ENCODE peak calls at places on chromosome 13, in ten cellular contexts. One of them, this sample, is unnamed.

GRCh38 chr13:90098580-90098979 is 1248.9 kb upstream of the MIR17HG start:
- ATAC-seq in body of pancreas: no peak
- ATAC-seq in heart left ventricle: no peak
- ATAC-seq in A549: no peak
- ATAC-seq in right lobe of liver: no peak
- ATAC-seq in upper lobe of left lung: no peak
- ATAC-seq in gastrocnemius medialis: no peak
- ATAC-seq in HCT116: no peak
- ATAC-seq in IMR-90: no peak
- ATAC-seq in K562: no peak
- ATAC-seq in this sample: no peak

GRCh38 chr13:56314755-56315154 is 826.0 kb upstream of the PRR20A start:
- ATAC-seq in body of pancreas: no peak
- ATAC-seq in heart left ventricle: no peak
- ATAC-seq in A549: no peak
- ATAC-seq in right lobe of liver: no peak
- ATAC-seq in upper lobe of left lung: no peak
- ATAC-seq in gastrocnemius medialis: no peak
- ATAC-seq in HCT116: no peak
- ATAC-seq in IMR-90: no peak
- ATAC-seq in K562: no peak
- ATAC-seq in this sample: no peak

GRCh38 chr13:33548065-33548464 is 262.5 kb upstream of the STARD13 start:
- ATAC-seq in body of pancreas: no peak
- ATAC-seq in heart left ventricle: no peak
- ATAC-seq in A549: no peak
- ATAC-seq in right lobe of liver: no peak
- ATAC-seq in upper lobe of left lung: peak
- ATAC-seq in gastrocnemius medialis: no peak
- ATAC-seq in HCT116: no peak
- ATAC-seq in IMR-90: no peak
- ATAC-seq in K562: no peak
- ATAC-seq in this sample: no peak

GRCh38 chr13:97295279-97296182 is 73.4 kb downstream of the MBNL2 start:
- ATAC-seq in body of pancreas: peak
- ATAC-seq in heart left ventricle: peak
- ATAC-seq in A549: peak
- ATAC-seq in right lobe of liver: no peak
- ATAC-seq in upper lobe of left lung: peak
- ATAC-seq in gastrocnemius medialis: no peak
- ATAC-seq in HCT116: no peak
- ATAC-seq in IMR-90: peak
- ATAC-seq in K562: no peak
- ATAC-seq in this sample: no peak

GRCh38 chr13:101845501-101846012 is 393.1 kb downstream of the ITGBL1 start:
- ATAC-seq in body of pancreas: no peak
- ATAC-seq in heart left ventricle: no peak
- ATAC-seq in A549: no peak
- ATAC-seq in right lobe of liver: no peak
- ATAC-seq in upper lobe of left lung: no peak
- ATAC-seq in gastrocnemius medialis: no peak
- ATAC-seq in HCT116: no peak
- ATAC-seq in IMR-90: peak
- ATAC-seq in K562: no peak
- ATAC-seq in this sample: no peak

GRCh38 chr13:41746259-41746658 is 214.7 kb downstream of the VWA8 start:
- ATAC-seq in body of pancreas: no peak
- ATAC-seq in heart left ventricle: no peak
- ATAC-seq in A549: no peak
- ATAC-seq in right lobe of liver: no peak
- ATAC-seq in upper lobe of left lung: no peak
- ATAC-seq in gastrocnemius medialis: peak
- ATAC-seq in HCT116: peak
- ATAC-seq in IMR-90: peak
- ATAC-seq in K562: no peak
- ATAC-seq in this sample: no peak

GRCh38 chr13:112904436-112904960 is 64.5 kb upstream of the MCF2L start:
- ATAC-seq in body of pancreas: no peak
- ATAC-seq in heart left ventricle: no peak
- ATAC-seq in A549: no peak
- ATAC-seq in right lobe of liver: peak
- ATAC-seq in upper lobe of left lung: no peak
- ATAC-seq in gastrocnemius medialis: no peak
- ATAC-seq in HCT116: no peak
- ATAC-seq in IMR-90: no peak
- ATAC-seq in K562: no peak
- ATAC-seq in this sample: no peak

GRCh38 chr13:111936267-111936925 is 130.6 kb upstream of the SOX1 start:
- ATAC-seq in body of pancreas: no peak
- ATAC-seq in heart left ventricle: no peak
- ATAC-seq in A549: no peak
- ATAC-seq in right lobe of liver: no peak
- ATAC-seq in upper lobe of left lung: no peak
- ATAC-seq in gastrocnemius medialis: no peak
- ATAC-seq in HCT116: no peak
- ATAC-seq in IMR-90: no peak
- ATAC-seq in K562: no peak
- ATAC-seq in this sample: no peak

GRCh38 chr13:95497307-95497943 is 55.1 kb upstream of the CLDN10 start:
- ATAC-seq in body of pancreas: peak
- ATAC-seq in heart left ventricle: peak
- ATAC-seq in A549: no peak
- ATAC-seq in right lobe of liver: no peak
- ATAC-seq in upper lobe of left lung: no peak
- ATAC-seq in gastrocnemius medialis: no peak
- ATAC-seq in HCT116: no peak
- ATAC-seq in IMR-90: no peak
- ATAC-seq in K562: no peak
- ATAC-seq in this sample: no peak

GRCh38 chr13:30802953-30803478 is 67.7 kb downstream of the ALOX5AP start:
- ATAC-seq in body of pancreas: peak
- ATAC-seq in heart left ventricle: peak
- ATAC-seq in A549: peak
- ATAC-seq in right lobe of liver: peak
- ATAC-seq in upper lobe of left lung: peak
- ATAC-seq in gastrocnemius medialis: peak
- ATAC-seq in HCT116: peak
- ATAC-seq in IMR-90: peak
- ATAC-seq in K562: peak
- ATAC-seq in this sample: peak
- H3K4me3 ChIP-seq in body of pancreas: no peak
- H3K4me3 ChIP-seq in heart left ventricle: peak
- H3K4me3 ChIP-seq in A549: no peak
- H3K4me3 ChIP-seq in right lobe of liver: peak
- H3K4me3 ChIP-seq in upper lobe of left lung: no peak
- H3K4me3 ChIP-seq in gastrocnemius medialis: peak
- H3K4me3 ChIP-seq in HCT116: no peak
- H3K4me3 ChIP-seq in IMR-90: no peak
- H3K4me3 ChIP-seq in K562: no peak
- H3K4me3 ChIP-seq in this sample: peak

GRCh38 chr13:39945226-39945625 is 289.8 kb downstream of the COG6 start:
- ATAC-seq in body of pancreas: no peak
- ATAC-seq in heart left ventricle: no peak
- ATAC-seq in A549: no peak
- ATAC-seq in right lobe of liver: no peak
- ATAC-seq in upper lobe of left lung: no peak
- ATAC-seq in gastrocnemius medialis: no peak
- ATAC-seq in HCT116: no peak
- ATAC-seq in IMR-90: no peak
- ATAC-seq in K562: no peak
- ATAC-seq in this sample: no peak

GRCh38 chr13:39942177-39942900 is 286.9 kb downstream of the COG6 start:
- ATAC-seq in body of pancreas: no peak
- ATAC-seq in heart left ventricle: peak
- ATAC-seq in A549: peak
- ATAC-seq in right lobe of liver: peak
- ATAC-seq in upper lobe of left lung: peak
- ATAC-seq in gastrocnemius medialis: peak
- ATAC-seq in HCT116: peak
- ATAC-seq in IMR-90: no peak
- ATAC-seq in K562: peak
- ATAC-seq in this sample: no peak

GRCh38 chr13:39941236-39941635 is 285.8 kb downstream of the COG6 start:
- ATAC-seq in body of pancreas: no peak
- ATAC-seq in heart left ventricle: no peak
- ATAC-seq in A549: no peak
- ATAC-seq in right lobe of liver: no peak
- ATAC-seq in upper lobe of left lung: no peak
- ATAC-seq in gastrocnemius medialis: no peak
- ATAC-seq in HCT116: no peak
- ATAC-seq in IMR-90: no peak
- ATAC-seq in K562: no peak
- ATAC-seq in this sample: no peak

GRCh38 chr13:39943711-39944110 is 288.2 kb downstream of the COG6 start:
- ATAC-seq in body of pancreas: no peak
- ATAC-seq in heart left ventricle: no peak
- ATAC-seq in A549: no peak
- ATAC-seq in right lobe of liver: no peak
- ATAC-seq in upper lobe of left lung: no peak
- ATAC-seq in gastrocnemius medialis: no peak
- ATAC-seq in HCT116: no peak
- ATAC-seq in IMR-90: no peak
- ATAC-seq in K562: no peak
- ATAC-seq in this sample: no peak

GRCh38 chr13:39942901-39943273 is 287.4 kb downstream of the COG6 start:
- ATAC-seq in body of pancreas: peak
- ATAC-seq in heart left ventricle: peak
- ATAC-seq in A549: peak
- ATAC-seq in right lobe of liver: peak
- ATAC-seq in upper lobe of left lung: peak
- ATAC-seq in gastrocnemius medialis: peak
- ATAC-seq in HCT116: peak
- ATAC-seq in IMR-90: peak
- ATAC-seq in K562: peak
- ATAC-seq in this sample: peak
- TF ChIP-seq CTCF in body of pancreas: peak
- TF ChIP-seq CTCF in heart left ventricle: peak
- TF ChIP-seq CTCF in A549: peak
- TF ChIP-seq CTCF in right lobe of liver: peak
- TF ChIP-seq CTCF in upper lobe of left lung: peak
- TF ChIP-seq CTCF in gastrocnemius medialis: peak
- TF ChIP-seq CTCF in HCT116: peak
- TF ChIP-seq CTCF in IMR-90: peak
- TF ChIP-seq CTCF in K562: peak
- TF ChIP-seq CTCF in this sample: peak

GRCh38 chr13:43223206-43223605 is 199.8 kb downstream of the DNAJC15 start:
- ATAC-seq in body of pancreas: no peak
- ATAC-seq in heart left ventricle: no peak
- ATAC-seq in A549: no peak
- ATAC-seq in right lobe of liver: no peak
- ATAC-seq in upper lobe of left lung: no peak
- ATAC-seq in gastrocnemius medialis: no peak
- ATAC-seq in HCT116: no peak
- ATAC-seq in IMR-90: no peak
- ATAC-seq in K562: no peak
- ATAC-seq in this sample: no peak
- TF ChIP-seq POLR2A in body of pancreas: no peak
- TF ChIP-seq POLR2A in heart left ventricle: no peak
- TF ChIP-seq POLR2A in A549: no peak
- TF ChIP-seq POLR2A in right lobe of liver: no peak
- TF ChIP-seq POLR2A in upper lobe of left lung: no peak
- TF ChIP-seq POLR2A in gastrocnemius medialis: no peak
- TF ChIP-seq POLR2A in HCT116: no peak
- TF ChIP-seq POLR2A in IMR-90: no peak
- TF ChIP-seq POLR2A in K562: no peak
- TF ChIP-seq POLR2A in this sample: no peak

GRCh38 chr13:79593611-79594275 is 112.8 kb downstream of the NDFIP2 start:
- ATAC-seq in body of pancreas: no peak
- ATAC-seq in heart left ventricle: no peak
- ATAC-seq in A549: no peak
- ATAC-seq in right lobe of liver: no peak
- ATAC-seq in upper lobe of left lung: no peak
- ATAC-seq in gastrocnemius medialis: no peak
- ATAC-seq in HCT116: no peak
- ATAC-seq in IMR-90: no peak
- ATAC-seq in K562: no peak
- ATAC-seq in this sample: no peak
- H3K4me3 ChIP-seq in body of pancreas: no peak
- H3K4me3 ChIP-seq in heart left ventricle: no peak
- H3K4me3 ChIP-seq in A549: no peak
- H3K4me3 ChIP-seq in right lobe of liver: no peak
- H3K4me3 ChIP-seq in upper lobe of left lung: no peak
- H3K4me3 ChIP-seq in gastrocnemius medialis: no peak
- H3K4me3 ChIP-seq in HCT116: no peak
- H3K4me3 ChIP-seq in IMR-90: no peak
- H3K4me3 ChIP-seq in K562: no peak
- H3K4me3 ChIP-seq in this sample: no peak

GRCh38 chr13:91381371-91381770 is 17.1 kb upstream of the GPC5 start:
- ATAC-seq in body of pancreas: no peak
- ATAC-seq in heart left ventricle: no peak
- ATAC-seq in A549: no peak
- ATAC-seq in right lobe of liver: peak
- ATAC-seq in upper lobe of left lung: no peak
- ATAC-seq in gastrocnemius medialis: no peak
- ATAC-seq in HCT116: no peak
- ATAC-seq in IMR-90: no peak
- ATAC-seq in K562: peak
- ATAC-seq in this sample: no peak
- TF ChIP-seq CTCF in body of pancreas: no peak
- TF ChIP-seq CTCF in heart left ventricle: peak
- TF ChIP-seq CTCF in A549: peak
- TF ChIP-seq CTCF in right lobe of liver: peak
- TF ChIP-seq CTCF in upper lobe of left lung: peak
- TF ChIP-seq CTCF in gastrocnemius medialis: no peak
- TF ChIP-seq CTCF in HCT116: peak
- TF ChIP-seq CTCF in IMR-90: peak
- TF ChIP-seq CTCF in K562: peak
- TF ChIP-seq CTCF in this sample: peak

GRCh38 chr13:27449081-27449603 is 1.2 kb downstream of the MTIF3 start:
- ATAC-seq in body of pancreas: no peak
- ATAC-seq in heart left ventricle: no peak
- ATAC-seq in A549: no peak
- ATAC-seq in right lobe of liver: no peak
- ATAC-seq in upper lobe of left lung: no peak
- ATAC-seq in gastrocnemius medialis: no peak
- ATAC-seq in HCT116: no peak
- ATAC-seq in IMR-90: no peak
- ATAC-seq in K562: no peak
- ATAC-seq in this sample: no peak

GRCh38 chr13:27446986-27447583 is 3.3 kb downstream of the MTIF3 start:
- ATAC-seq in body of pancreas: no peak
- ATAC-seq in heart left ventricle: peak
- ATAC-seq in A549: no peak
- ATAC-seq in right lobe of liver: no peak
- ATAC-seq in upper lobe of left lung: no peak
- ATAC-seq in gastrocnemius medialis: no peak
- ATAC-seq in HCT116: no peak
- ATAC-seq in IMR-90: no peak
- ATAC-seq in K562: no peak
- ATAC-seq in this sample: no peak

GRCh38 chr13:27450921-27451461 is 627 bp upstream of the MTIF3 start:
- ATAC-seq in body of pancreas: peak
- ATAC-seq in heart left ventricle: peak
- ATAC-seq in A549: peak
- ATAC-seq in right lobe of liver: peak
- ATAC-seq in upper lobe of left lung: peak
- ATAC-seq in gastrocnemius medialis: peak
- ATAC-seq in HCT116: peak
- ATAC-seq in IMR-90: peak
- ATAC-seq in K562: peak
- ATAC-seq in this sample: peak

GRCh38 chr13:27448308-27448707 is 2.1 kb downstream of the MTIF3 start:
- ATAC-seq in body of pancreas: no peak
- ATAC-seq in heart left ventricle: peak
- ATAC-seq in A549: no peak
- ATAC-seq in right lobe of liver: no peak
- ATAC-seq in upper lobe of left lung: no peak
- ATAC-seq in gastrocnemius medialis: no peak
- ATAC-seq in HCT116: no peak
- ATAC-seq in IMR-90: no peak
- ATAC-seq in K562: no peak
- ATAC-seq in this sample: no peak

GRCh38 chr13:27449936-27450828 is at the start of gene MTIF3:
- ATAC-seq in body of pancreas: peak
- ATAC-seq in heart left ventricle: peak
- ATAC-seq in A549: peak
- ATAC-seq in right lobe of liver: peak
- ATAC-seq in upper lobe of left lung: peak
- ATAC-seq in gastrocnemius medialis: peak
- ATAC-seq in HCT116: peak
- ATAC-seq in IMR-90: peak
- ATAC-seq in K562: peak
- ATAC-seq in this sample: peak
- TF ChIP-seq POLR2A in body of pancreas: peak
- TF ChIP-seq POLR2A in heart left ventricle: peak
- TF ChIP-seq POLR2A in A549: peak
- TF ChIP-seq POLR2A in right lobe of liver: peak
- TF ChIP-seq POLR2A in upper lobe of left lung: peak
- TF ChIP-seq POLR2A in gastrocnemius medialis: peak
- TF ChIP-seq POLR2A in HCT116: peak
- TF ChIP-seq POLR2A in IMR-90: peak
- TF ChIP-seq POLR2A in K562: peak
- TF ChIP-seq POLR2A in this sample: peak

This sample was measured in gastroesophageal sphincter.